ENCODE peak calls at places on chromosomes 7 and 10, in eight cellular contexts. N is transverse colon; Z is PC-3; R is retina; X is aorta; I is A172; P is activated T-cell treated with anti-CD3 and anti-CD28 coated beads, Interleukin-2, amount 50 U/mL, for 72 hours; K is CD8-positive, alpha-beta T cell. J is an unnamed sample.

GRCh38 chr7:47266131-47266706 is 315.7 kb downstream of the TNS3 start:
- DNase-seq in N (peak), Z (peak), R (peak), X (peak), I (peak), P (peak), K (no peak), J (peak)

GRCh38 chr10:11468126-11468742 is 143.2 kb downstream of the USP6NL start:
- DNase-seq in N (no peak), Z (peak), R (no peak), X (no peak), I (no peak), P (no peak), K (no peak), J (no peak)

GRCh38 chr10:4250497-4250887 is 465.5 kb upstream of the KLF6 start:
- DNase-seq in N (no peak), Z (no peak), R (no peak), X (no peak), I (no peak), P (no peak), K (no peak), J (no peak)

GRCh38 chr7:102251531-102252372 is 34.9 kb upstream of the SH2B2 start:
- DNase-seq in N (no peak), Z (no peak), R (no peak), X (no peak), I (no peak), P (no peak), K (no peak), J (no peak)

GRCh38 chr7:139317954-139318505 is 23.1 kb upstream of the FMC1 start:
- DNase-seq in N (no peak), Z (no peak), R (no peak), X (no peak), I (no peak), P (no peak), K (no peak), J (no peak)

GRCh38 chr10:105963450-105963849 is 1201.1 kb downstream of the SORCS1 start:
- DNase-seq in N (no peak), Z (no peak), R (peak), X (no peak), I (no peak), P (no peak), K (no peak), J (no peak)

GRCh38 chr10:47029181-47029971 is 118.1 kb downstream of the PTPN20 start:
- DNase-seq in N (no peak), Z (no peak), R (no peak), X (peak), I (no peak), P (no peak), K (no peak), J (peak)

GRCh38 chr7:6554848-6555247 is 3.6 kb upstream of the GRID2IP start:
- DNase-seq in N (no peak), Z (no peak), R (no peak), X (no peak), I (no peak), P (no peak), K (no peak), J (no peak)

GRCh38 chr10:74824184-74825032 is 2.0 kb upstream of the KAT6B start:
- DNase-seq in N (peak), Z (no peak), R (peak), X (no peak), I (peak), P (peak), K (peak), J (peak)

GRCh38 chr7:22176791-22177412 is 180.1 kb downstream of the RAPGEF5 start:
- DNase-seq in N (no peak), Z (peak), R (no peak), X (no peak), I (peak), P (no peak), K (no peak), J (no peak)

GRCh38 chr7:82723411-82723810 is 279.8 kb upstream of the CACNA2D1 start:
- DNase-seq in N (no peak), Z (peak), R (no peak), X (no peak), I (no peak), P (no peak), K (no peak), J (no peak)

GRCh38 chr10:44963772-44964633 is 4.4 kb downstream of the RASSF4 start:
- DNase-seq in N (no peak), Z (no peak), R (peak), X (no peak), I (peak), P (no peak), K (no peak), J (peak)

GRCh38 chr7:10412426-10413019 is 561.1 kb upstream of the PHF14 start:
- DNase-seq in N (no peak), Z (peak), R (peak), X (no peak), I (peak), P (no peak), K (no peak), J (no peak)

GRCh38 chr7:132077986-132078385 is 498.3 kb downstream of the PLXNA4 start:
- DNase-seq in N (peak), Z (no peak), R (no peak), X (no peak), I (no peak), P (no peak), K (no peak), J (no peak)

GRCh38 chr7:77247206-77247850 is 47.7 kb upstream of the FGL2 start:
- DNase-seq in N (peak), Z (peak), R (peak), X (peak), I (peak), P (peak), K (peak), J (peak)

GRCh38 chr7:150901160-150902035 is 49.1 kb downstream of the AOC1 start:
- DNase-seq in N (peak), Z (peak), R (peak), X (no peak), I (no peak), P (no peak), K (no peak), J (no peak)

GRCh38 chr7:27933691-27934565 is 194.0 kb downstream of the TAX1BP1 start:
- DNase-seq in N (no peak), Z (peak), R (no peak), X (no peak), I (peak), P (no peak), K (no peak), J (no peak)

GRCh38 chr10:50496228-50496627 is 127.5 kb downstream of the SGMS1 start:
- DNase-seq in N (no peak), Z (no peak), R (no peak), X (no peak), I (no peak), P (no peak), K (no peak), J (no peak)

GRCh38 chr10:22742678-22743077 is 28.3 kb upstream of the PIP4K2A start:
- DNase-seq in N (no peak), Z (no peak), R (no peak), X (no peak), I (no peak), P (no peak), K (no peak), J (no peak)

GRCh38 chr7:12316925-12317324 is 86.7 kb downstream of the VWDE start:
- DNase-seq in N (no peak), Z (no peak), R (no peak), X (no peak), I (no peak), P (no peak), K (no peak), J (no peak)

GRCh38 chr7:48617508-48617907 is 306.8 kb upstream of the CDC14C start:
- DNase-seq in N (no peak), Z (no peak), R (no peak), X (no peak), I (no peak), P (no peak), K (no peak), J (no peak)

GRCh38 chr7:27739301-27739913 is 555 bp upstream of the TAX1BP1 start:
- DNase-seq in N (no peak), Z (peak), R (no peak), X (no peak), I (peak), P (no peak), K (no peak), J (no peak)

GRCh38 chr10:35875281-35875680 is 233.2 kb upstream of the FZD8 start:
- DNase-seq in N (no peak), Z (no peak), R (peak), X (no peak), I (peak), P (no peak), K (no peak), J (no peak)

GRCh38 chr10:86688398-86688921 is 20.1 kb downstream of the LDB3 start:
- DNase-seq in N (peak), Z (peak), R (peak), X (no peak), I (peak), P (peak), K (peak), J (no peak)